ENCODE peak calls at places on chromosomes 13 and 19, in five cellular contexts. One of them, this sample, is unnamed.

GRCh38 chr19:5126498-5127223 is 157.7 kb downstream of the KDM4B start:
- DNase-seq in IMR-90: no peak
- DNase-seq in H9: no peak
- DNase-seq in H1: no peak
- DNase-seq in mesenchymal stem cell: no peak
- DNase-seq in this sample: no peak

GRCh38 chr19:47123406-47123805 is 7.2 kb upstream of the SAE1 start:
- DNase-seq in IMR-90: no peak
- DNase-seq in H9: no peak
- DNase-seq in H1: no peak
- DNase-seq in mesenchymal stem cell: no peak
- DNase-seq in this sample: no peak

GRCh38 chr19:10615429-10616023 is 9.8 kb upstream of the SLC44A2 start:
- DNase-seq in IMR-90: no peak
- DNase-seq in H9: no peak
- DNase-seq in H1: no peak
- DNase-seq in mesenchymal stem cell: no peak
- DNase-seq in this sample: no peak

GRCh38 chr19:29884466-29884865 is 57.6 kb upstream of the URI1 start:
- DNase-seq in IMR-90: no peak
- DNase-seq in H9: no peak
- DNase-seq in H1: no peak
- DNase-seq in mesenchymal stem cell: no peak
- DNase-seq in this sample: no peak

GRCh38 chr19:48629599-48630288 is 7.4 kb downstream of the DBP start:
- DNase-seq in IMR-90: no peak
- DNase-seq in H9: peak
- DNase-seq in H1: peak
- DNase-seq in mesenchymal stem cell: peak
- DNase-seq in this sample: peak

GRCh38 chr13:108534728-108535127 is 94.7 kb upstream of the MYO16 start:
- DNase-seq in IMR-90: no peak
- DNase-seq in H9: no peak
- DNase-seq in H1: no peak
- DNase-seq in mesenchymal stem cell: no peak
- DNase-seq in this sample: no peak

GRCh38 chr13:72507394-72508199 is 219.8 kb downstream of the MZT1 start:
- DNase-seq in IMR-90: no peak
- DNase-seq in H9: no peak
- DNase-seq in H1: no peak
- DNase-seq in mesenchymal stem cell: peak
- DNase-seq in this sample: no peak

GRCh38 chr19:12137541-12137940 is 2.6 kb downstream of the ZNF20 start:
- DNase-seq in IMR-90: no peak
- DNase-seq in H9: peak
- DNase-seq in H1: no peak
- DNase-seq in mesenchymal stem cell: no peak
- DNase-seq in this sample: no peak

GRCh38 chr13:49935171-49936084 is 712 bp downstream of the SPRYD7 start:
- DNase-seq in IMR-90: peak
- DNase-seq in H9: peak
- DNase-seq in H1: peak
- DNase-seq in mesenchymal stem cell: peak
- DNase-seq in this sample: peak

GRCh38 chr13:66563076-66563475 is 667.1 kb downstream of the PCDH9 start:
- DNase-seq in IMR-90: peak
- DNase-seq in H9: no peak
- DNase-seq in H1: no peak
- DNase-seq in mesenchymal stem cell: no peak
- DNase-seq in this sample: no peak

GRCh38 chr19:7507884-7508283 is 8.0 kb upstream of the ZNF358 start:
- DNase-seq in IMR-90: peak
- DNase-seq in H9: peak
- DNase-seq in H1: peak
- DNase-seq in mesenchymal stem cell: peak
- DNase-seq in this sample: no peak

GRCh38 chr13:103134271-103134670 is 68.1 kb upstream of the SLC10A2 start:
- DNase-seq in IMR-90: no peak
- DNase-seq in H9: no peak
- DNase-seq in H1: no peak
- DNase-seq in mesenchymal stem cell: no peak
- DNase-seq in this sample: no peak

GRCh38 chr13:72726721-72727416 is 560 bp downstream of the MZT1 start:
- DNase-seq in IMR-90: no peak
- DNase-seq in H9: peak
- DNase-seq in H1: no peak
- DNase-seq in mesenchymal stem cell: peak
- DNase-seq in this sample: peak

GRCh38 chr13:80363890-80364503 is 23.1 kb upstream of the SPRY2 start:
- DNase-seq in IMR-90: peak
- DNase-seq in H9: no peak
- DNase-seq in H1: no peak
- DNase-seq in mesenchymal stem cell: peak
- DNase-seq in this sample: no peak

GRCh38 chr19:11195681-11196080 is 1.7 kb downstream of the KANK2 start:
- DNase-seq in IMR-90: no peak
- DNase-seq in H9: no peak
- DNase-seq in H1: no peak
- DNase-seq in mesenchymal stem cell: no peak
- DNase-seq in this sample: no peak

GRCh38 chr19:13872695-13873389 is 4.1 kb upstream of the NANOS3 start:
- DNase-seq in IMR-90: no peak
- DNase-seq in H9: peak
- DNase-seq in H1: no peak
- DNase-seq in mesenchymal stem cell: no peak
- DNase-seq in this sample: peak

DNA sequence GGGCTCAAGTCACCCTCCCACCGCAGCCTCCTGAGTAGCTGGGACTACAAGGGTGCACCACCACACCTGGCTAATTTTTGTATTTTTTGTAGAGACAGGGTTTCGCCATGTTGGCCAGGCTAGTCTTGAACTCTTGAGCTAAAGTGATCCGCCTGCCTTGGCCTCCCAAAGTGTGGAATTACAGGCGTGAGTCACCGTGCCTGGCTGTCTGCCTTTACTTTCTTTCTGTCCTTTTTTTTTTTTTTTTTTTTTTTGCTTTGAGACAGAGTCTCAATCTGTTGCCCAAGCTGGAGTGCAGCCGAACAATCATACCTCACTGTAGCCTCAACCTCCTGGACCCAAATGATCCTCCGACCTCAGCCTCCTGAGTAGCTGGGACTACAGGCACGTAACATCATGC is 25.0 kb upstream of the OR1M1 start:
- DNase-seq in IMR-90: no peak
- DNase-seq in H9: no peak
- DNase-seq in H1: no peak
- DNase-seq in mesenchymal stem cell: no peak
- DNase-seq in this sample: no peak
- H3K4me2 ChIP-seq in IMR-90: no peak
- H3K4me2 ChIP-seq in H9: no peak
- H3K4me2 ChIP-seq in H1: no peak
- H3K4me2 ChIP-seq in mesenchymal stem cell: no peak
- H3K4me2 ChIP-seq in this sample: no peak

GRCh38 chr13:77925616-77926015 is 7.0 kb upstream of the EDNRB start:
- DNase-seq in IMR-90: no peak
- DNase-seq in H9: no peak
- DNase-seq in H1: no peak
- DNase-seq in mesenchymal stem cell: no peak
- DNase-seq in this sample: no peak

GRCh38 chr13:77930430-77930829 is 11.8 kb upstream of the EDNRB start:
- DNase-seq in IMR-90: no peak
- DNase-seq in H9: no peak
- DNase-seq in H1: no peak
- DNase-seq in mesenchymal stem cell: no peak
- DNase-seq in this sample: no peak

DNA sequence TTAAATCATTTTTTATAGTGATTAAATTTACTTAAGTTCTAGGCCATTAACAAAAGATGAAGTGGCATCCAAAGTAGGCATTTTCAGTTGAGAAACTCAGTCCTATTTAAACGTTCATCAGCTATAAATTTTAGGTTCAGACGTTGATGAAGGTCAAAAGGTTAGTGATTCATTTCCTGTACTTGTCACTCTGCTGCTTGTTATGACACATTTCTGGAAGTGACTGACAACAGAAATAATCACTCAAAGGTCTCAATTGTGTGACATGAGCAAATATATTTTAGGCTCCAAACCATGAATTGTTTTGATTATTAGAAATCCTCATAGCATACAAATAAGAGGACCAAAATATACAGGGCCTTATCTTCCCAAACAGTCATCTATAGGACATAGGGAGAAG is 10.3 kb upstream of the EDNRB start:
- DNase-seq in IMR-90: no peak
- DNase-seq in H9: no peak
- DNase-seq in H1: no peak
- DNase-seq in mesenchymal stem cell: no peak
- DNase-seq in this sample: no peak
- H2BK15ac ChIP-seq in IMR-90: no peak
- H2BK15ac ChIP-seq in H9: no peak
- H2BK15ac ChIP-seq in H1: no peak
- H2BK15ac ChIP-seq in mesenchymal stem cell: no peak
- H2BK15ac ChIP-seq in this sample: no peak

GRCh38 chr19:49817964-49818690 is at the start of gene MED25:
- DNase-seq in IMR-90: peak
- DNase-seq in H9: peak
- DNase-seq in H1: no peak
- DNase-seq in mesenchymal stem cell: peak
- DNase-seq in this sample: peak
- H3K14ac ChIP-seq in IMR-90: peak
- H3K14ac ChIP-seq in H9: peak
- H3K14ac ChIP-seq in H1: no peak
- H3K14ac ChIP-seq in mesenchymal stem cell: no peak
- H3K14ac ChIP-seq in this sample: peak

GRCh38 chr19:16375936-16376185 is 51.2 kb downstream of the KLF2 start:
- DNase-seq in IMR-90: no peak
- DNase-seq in H9: no peak
- DNase-seq in H1: no peak
- DNase-seq in mesenchymal stem cell: no peak
- DNase-seq in this sample: no peak
- H3K4me2 ChIP-seq in IMR-90: no peak
- H3K4me2 ChIP-seq in H9: no peak
- H3K4me2 ChIP-seq in H1: no peak
- H3K4me2 ChIP-seq in mesenchymal stem cell: no peak
- H3K4me2 ChIP-seq in this sample: no peak

DNA sequence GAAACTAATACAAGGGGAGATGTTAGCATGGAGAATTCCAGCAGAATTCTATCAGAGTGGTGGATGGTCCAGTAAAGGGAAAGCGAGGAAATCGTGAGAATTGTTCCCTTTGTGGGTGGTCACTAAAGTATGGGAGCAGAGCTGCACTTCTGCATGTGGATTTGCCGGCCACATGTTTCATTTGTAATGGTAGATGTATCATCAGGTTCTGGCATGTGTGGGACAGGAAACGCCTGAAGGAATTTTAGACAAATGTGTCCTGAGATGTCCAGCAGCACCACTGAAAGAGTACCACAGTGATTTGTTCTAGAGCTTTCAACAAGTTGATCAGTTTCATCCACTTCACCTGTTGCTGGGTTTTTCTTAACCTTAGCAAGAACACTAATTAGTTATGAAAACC is 308.4 kb downstream of the SHISA2 start:
- DNase-seq in IMR-90: no peak
- DNase-seq in H9: no peak
- DNase-seq in H1: no peak
- DNase-seq in mesenchymal stem cell: no peak
- DNase-seq in this sample: no peak
- H2BK15ac ChIP-seq in IMR-90: no peak
- H2BK15ac ChIP-seq in H9: no peak
- H2BK15ac ChIP-seq in H1: no peak
- H2BK15ac ChIP-seq in mesenchymal stem cell: no peak
- H2BK15ac ChIP-seq in this sample: no peak

GRCh38 chr13:109787135-109787954 is 962 bp upstream of the IRS2 start:
- DNase-seq in IMR-90: peak
- DNase-seq in H9: peak
- DNase-seq in H1: no peak
- DNase-seq in mesenchymal stem cell: peak
- DNase-seq in this sample: peak
- H3K14ac ChIP-seq in IMR-90: no peak
- H3K14ac ChIP-seq in H9: peak
- H3K14ac ChIP-seq in H1: no peak
- H3K14ac ChIP-seq in mesenchymal stem cell: no peak
- H3K14ac ChIP-seq in this sample: peak

GRCh38 chr19:3189702-3190469 is 4.2 kb downstream of the NCLN start:
- DNase-seq in IMR-90: no peak
- DNase-seq in H9: no peak
- DNase-seq in H1: no peak
- DNase-seq in mesenchymal stem cell: no peak
- DNase-seq in this sample: no peak
- H3K4me2 ChIP-seq in IMR-90: no peak
- H3K4me2 ChIP-seq in H9: no peak
- H3K4me2 ChIP-seq in H1: no peak
- H3K4me2 ChIP-seq in mesenchymal stem cell: no peak
- H3K4me2 ChIP-seq in this sample: no peak

GRCh38 chr19:55015126-55015525 is 22.9 kb downstream of the GP6 start:
- DNase-seq in IMR-90: no peak
- DNase-seq in H9: no peak
- DNase-seq in H1: no peak
- DNase-seq in mesenchymal stem cell: no peak
- DNase-seq in this sample: no peak

GRCh38 chr19:55012294-55012693 is 25.8 kb downstream of the GP6 start:
- DNase-seq in IMR-90: no peak
- DNase-seq in H9: no peak
- DNase-seq in H1: no peak
- DNase-seq in mesenchymal stem cell: no peak
- DNase-seq in this sample: no peak

GRCh38 chr19:55014714-55015113 is 23.4 kb downstream of the GP6 start:
- DNase-seq in IMR-90: no peak
- DNase-seq in H9: no peak
- DNase-seq in H1: no peak
- DNase-seq in mesenchymal stem cell: no peak
- DNase-seq in this sample: no peak

GRCh38 chr19:55016017-55016416 is 22.0 kb downstream of the GP6 start:
- DNase-seq in IMR-90: no peak
- DNase-seq in H9: no peak
- DNase-seq in H1: no peak
- DNase-seq in mesenchymal stem cell: no peak
- DNase-seq in this sample: no peak

GRCh38 chr19:55013596-55013995 is 24.5 kb downstream of the GP6 start:
- DNase-seq in IMR-90: no peak
- DNase-seq in H9: no peak
- DNase-seq in H1: no peak
- DNase-seq in mesenchymal stem cell: no peak
- DNase-seq in this sample: no peak
- H2BK15ac ChIP-seq in IMR-90: no peak
- H2BK15ac ChIP-seq in H9: no peak
- H2BK15ac ChIP-seq in H1: no peak
- H2BK15ac ChIP-seq in mesenchymal stem cell: no peak
- H2BK15ac ChIP-seq in this sample: no peak

GRCh38 chr19:45451181-45451849 is 16.5 kb upstream of the FOSB start:
- DNase-seq in IMR-90: peak
- DNase-seq in H9: no peak
- DNase-seq in H1: no peak
- DNase-seq in mesenchymal stem cell: peak
- DNase-seq in this sample: no peak
- H3K14ac ChIP-seq in IMR-90: peak
- H3K14ac ChIP-seq in H9: peak
- H3K14ac ChIP-seq in H1: no peak
- H3K14ac ChIP-seq in mesenchymal stem cell: no peak
- H3K14ac ChIP-seq in this sample: peak

This sample was measured in neuronal stem cell.